ENCODE peak calls at places on chromosomes 2 and 18, in nine cellular contexts. D, P, K, W, Z, E, J, B and T are unnamed samples.

GRCh38 chr2:169077674-169078240 is 8.4 kb downstream of the DHRS9 start:
- DNase-seq in K (no peak), Z (no peak), D (no peak), P (no peak), B (no peak), J (no peak), E (no peak), W (no peak), T (no peak)

GRCh38 chr18:23878336-23878900 is 136.1 kb upstream of the TTC39C start:
- DNase-seq in B (no peak), Z (no peak), W (no peak), K (no peak), E (no peak), J (no peak), D (no peak), P (no peak), T (no peak)

GRCh38 chr2:237618449-237618848 is 8.9 kb upstream of the LRRFIP1 start:
- DNase-seq in P (no peak), J (no peak), K (peak), D (no peak), W (no peak), B (no peak), Z (peak), E (no peak), T (no peak)

GRCh38 chr18:6022089-6022444 is 126.7 kb upstream of the TMEM200C start:
- DNase-seq in W (no peak), E (no peak), Z (no peak), D (no peak), J (no peak), K (no peak), P (no peak), B (no peak), T (no peak)

GRCh38 chr2:37232131-37232933 is 874 bp downstream of the NDUFAF7 start:
- DNase-seq in W (peak), J (peak), D (no peak), E (peak), P (no peak), Z (no peak), K (peak), B (peak), T (no peak)

GRCh38 chr2:66426250-66427064 is 8.5 kb upstream of the MEIS1 start:
- DNase-seq in B (peak), W (no peak), K (no peak), P (peak), D (no peak), J (no peak), Z (no peak), E (no peak), T (no peak)

GRCh38 chr18:74880706-74881289 is 283.1 kb downstream of the ZNF407 start:
- DNase-seq in J (no peak), E (no peak), P (no peak), D (no peak), Z (no peak), W (no peak), K (no peak), B (no peak), T (no peak)

GRCh38 chr2:12006841-12007240 is 260.4 kb downstream of the LPIN1 start:
- DNase-seq in K (no peak), Z (no peak), E (no peak), J (no peak), B (no peak), P (no peak), D (no peak), W (no peak), T (no peak)

GRCh38 chr18:29191263-29191662 is 1014.3 kb upstream of the CDH2 start:
- DNase-seq in D (no peak), P (no peak), J (no peak), B (no peak), K (peak), W (no peak), Z (peak), E (no peak), T (no peak)

GRCh38 chr2:233758849-233759248 is 1.2 kb upstream of the UGT1A1 start:
- DNase-seq in D (no peak), K (no peak), E (no peak), P (no peak), B (no peak), J (no peak), W (no peak), Z (no peak), T (no peak)

GRCh38 chr2:207353836-207354235 is 175.9 kb upstream of the CREB1 start:
- DNase-seq in B (no peak), D (no peak), E (no peak), Z (no peak), P (no peak), J (no peak), W (no peak), K (no peak), T (no peak)

GRCh38 chr18:75784413-75784812 is 356.9 kb upstream of the SMIM21 start:
- DNase-seq in W (no peak), K (no peak), B (no peak), Z (no peak), D (no peak), J (no peak), E (no peak), P (no peak), T (peak)

GRCh38 chr2:219713110-219713509 is 85.7 kb downstream of the SLC4A3 start:
- DNase-seq in P (no peak), D (no peak), Z (no peak), E (no peak), K (peak), J (no peak), W (no peak), B (no peak), T (no peak)

GRCh38 chr2:96116879-96117533 is 635 bp upstream of the ADRA2B start:
- DNase-seq in P (peak), Z (peak), B (no peak), W (peak), J (peak), D (peak), E (no peak), K (no peak), T (peak)

GRCh38 chr2:229511524-229511923 is 202.8 kb downstream of the DNER start:
- DNase-seq in P (no peak), E (no peak), D (no peak), J (no peak), K (no peak), W (no peak), Z (no peak), B (no peak), T (no peak)

GRCh38 chr2:217799553-217800432 is 203.0 kb downstream of the TNS1 start:
- DNase-seq in P (no peak), W (peak), B (peak), K (no peak), D (no peak), Z (no peak), J (peak), E (no peak), T (no peak)

GRCh38 chr2:28450901-28451565 is 44.8 kb upstream of the PLB1 start:
- DNase-seq in B (peak), D (no peak), Z (no peak), E (no peak), K (no peak), W (no peak), J (no peak), P (no peak), T (no peak)

GRCh38 chr2:100427627-100428258 is 10.3 kb upstream of the CHST10 start:
- DNase-seq in D (peak), P (no peak), J (peak), Z (no peak), B (peak), K (peak), E (no peak), W (peak), T (peak)

GRCh38 chr18:43682196-43682595 is 404.9 kb upstream of the SYT4 start:
- DNase-seq in W (no peak), E (no peak), J (no peak), P (no peak), B (no peak), Z (no peak), K (no peak), D (no peak), T (no peak)